ENCODE peak calls at places on chromosomes 5 and 9, in eight cellular contexts. I is GM13976, G is H54, O is HFF-Myc, H is lung microvascular endothelial cell, L is anterior cingulate cortex, K is caudate nucleus, T is M059J. M is an unnamed sample.

GRCh38 chr5:149581931-149582768 is 852 bp downstream of the ARHGEF37 start:
- DNase-seq in O (no peak), L (no peak), I (no peak), H (peak; percentile 50), T (no peak), G (no peak), K (no peak), M (no peak)

GRCh38 chr9:137316012-137316981 is 14.2 kb upstream of the NRARP start:
- DNase-seq in T (no peak), I (peak; percentile 94), O (no peak), L (no peak), K (no peak), G (peak; percentile 28), H (peak; percentile 84), M (no peak)

GRCh38 chr5:78903936-78904335 is 81.2 kb downstream of the ARSB start:
- DNase-seq in L (no peak), K (no peak), O (no peak), H (peak; percentile 43), T (peak; percentile 26), I (no peak), G (no peak), M (no peak)

GRCh38 chr5:139976703-139977102 is 66.4 kb downstream of the NRG2 start:
- DNase-seq in O (no peak), L (no peak), H (no peak), G (no peak), I (no peak), T (no peak), K (no peak), M (no peak)

GRCh38 chr5:172724658-172725183 is 46.3 kb downstream of the DUSP1 start:
- DNase-seq in I (no peak), H (no peak), K (no peak), O (no peak), T (no peak), G (no peak), L (no peak), M (no peak)

GRCh38 chr5:72600401-72600981 is 93.3 kb upstream of the ZNF366 start:
- DNase-seq in K (no peak), G (peak; percentile 53), T (peak; percentile 93), L (no peak), H (peak; percentile 53), I (no peak), O (peak; percentile 78), M (no peak)

GRCh38 chr5:152674403-152674802 is 269.3 kb upstream of the NMUR2 start:
- DNase-seq in H (no peak), T (no peak), I (no peak), O (no peak), L (no peak), K (no peak), G (no peak), M (no peak)

GRCh38 chr9:110531776-110532175 is 47.8 kb downstream of the SVEP1 start:
- DNase-seq in H (no peak), I (no peak), K (no peak), T (peak; percentile 69), L (no peak), O (peak; percentile 95), G (no peak), M (peak; percentile 9)

GRCh38 chr9:127976498-127976897 is 4.3 kb downstream of the EEIG1 start:
- DNase-seq in H (no peak), G (no peak), O (no peak), L (no peak), K (no peak), I (no peak), T (no peak), M (no peak)

GRCh38 chr9:116718111-116718510 is 31.0 kb downstream of the TRIM32 start:
- DNase-seq in T (no peak), I (no peak), L (no peak), O (no peak), K (no peak), H (no peak), G (no peak), M (no peak)

GRCh38 chr5:175286981-175287380 is 157.0 kb downstream of the DRD1 start:
- DNase-seq in K (no peak), O (no peak), H (no peak), T (no peak), I (no peak), L (no peak), G (no peak), M (no peak)

GRCh38 chr9:116286287-116286686 is 132.7 kb downstream of the PAPPA start:
- DNase-seq in T (no peak), H (no peak), I (no peak), L (no peak), O (no peak), G (no peak), K (no peak), M (no peak)

GRCh38 chr5:132183723-132184122 is 43.9 kb downstream of the P4HA2 start:
- DNase-seq in G (no peak), H (peak; percentile 52), O (no peak), T (peak; percentile 57), K (no peak), L (no peak), I (no peak), M (no peak)

GRCh38 chr5:135578685-135579341 is at the start of gene CXCL14:
- DNase-seq in K (no peak), G (no peak), O (no peak), I (no peak), T (peak; percentile 81), H (no peak), L (no peak), M (no peak)

GRCh38 chr5:10842823-10843222 is 81.8 kb upstream of the DAP start:
- DNase-seq in T (no peak), O (no peak), G (no peak), H (no peak), K (no peak), L (no peak), I (no peak), M (no peak)

GRCh38 chr5:74310386-74310785 is 330.1 kb downstream of the ENC1 start:
- DNase-seq in O (no peak), T (peak; percentile 78), H (peak; percentile 49), K (no peak), G (peak; percentile 12), L (no peak), I (no peak), M (no peak)

M was measured in MM.1S.